ENCODE peak calls at places on chromosomes 2 and 18, in five cellular contexts. P, W, T, L and F are unnamed samples.

GRCh38 chr2:29601872-29602271 is 319.5 kb downstream of the ALK start:
- DNase-seq in P (no peak), T (no peak), L (peak), W (no peak), F (no peak)

GRCh38 chr2:34252111-34252510 is 653.0 kb upstream of the FAM98A start:
- DNase-seq in W (no peak), T (no peak), L (no peak), P (no peak), F (no peak)

GRCh38 chr2:6602471-6602870 is 263.2 kb downstream of the CMPK2 start:
- DNase-seq in T (no peak), W (no peak), P (no peak), L (peak), F (peak)

GRCh38 chr2:62293490-62294212 is 97.7 kb downstream of the B3GNT2 start:
- DNase-seq in L (no peak), T (peak), W (peak), P (no peak), F (peak)

GRCh38 chr18:36195427-36196122 is 8.3 kb downstream of the MOCOS start:
- DNase-seq in L (no peak), P (no peak), W (no peak), T (no peak), F (no peak)

GRCh38 chr2:192749606-192750200 is 555.0 kb upstream of the TMEFF2 start:
- DNase-seq in W (no peak), L (no peak), P (peak), T (no peak), F (peak)

GRCh38 chr2:29309090-29310054 is 194.2 kb downstream of the CLIP4 start:
- DNase-seq in L (peak), T (peak), P (peak), W (no peak), F (peak)

GRCh38 chr18:75251466-75251865 is 40.9 kb downstream of the TSHZ1 start:
- DNase-seq in W (no peak), T (no peak), L (no peak), P (no peak), F (no peak)

GRCh38 chr2:240401781-240402551 is 33.5 kb upstream of the GPC1 start:
- DNase-seq in T (peak), L (no peak), W (peak), P (no peak), F (no peak)

GRCh38 chr18:77967791-77968190 is 718.1 kb downstream of the GALR1 start:
- DNase-seq in P (no peak), T (no peak), L (no peak), W (no peak), F (no peak)

GRCh38 chr2:135948642-135949355 is 36.6 kb downstream of the DARS1 start:
- DNase-seq in W (no peak), P (no peak), T (no peak), L (peak), F (peak)

GRCh38 chr18:29147944-29148343 is 971.0 kb upstream of the CDH2 start:
- DNase-seq in L (peak), T (no peak), P (peak), W (no peak), F (peak)

GRCh38 chr2:24635181-24635580 is 144.1 kb downstream of the NCOA1 start:
- DNase-seq in P (no peak), T (no peak), L (peak), W (no peak), F (no peak)

GRCh38 chr2:18129348-18129747 is 250.9 kb downstream of the KCNS3 start:
- DNase-seq in L (no peak), P (no peak), W (no peak), T (no peak), F (no peak)

GRCh38 chr2:66169076-66169475 is 265.8 kb upstream of the MEIS1 start:
- DNase-seq in T (no peak), P (no peak), L (no peak), W (no peak), F (no peak)

GRCh38 chr2:155368934-155369333 is 670.4 kb downstream of the KCNJ3 start:
- DNase-seq in W (no peak), T (no peak), L (peak), P (peak), F (peak)

GRCh38 chr2:11482473-11483031 is 16.6 kb upstream of the E2F6 start:
- DNase-seq in W (no peak), T (no peak), L (no peak), P (no peak), F (no peak)

GRCh38 chr2:13481201-13481600 is 764.5 kb downstream of the TRIB2 start:
- DNase-seq in P (peak), T (no peak), W (no peak), L (no peak), F (peak)

GRCh38 chr2:10242998-10243925 is 59.4 kb upstream of the HPCAL1 start:
- DNase-seq in L (no peak), W (peak), T (no peak), P (peak), F (no peak)

GRCh38 chr2:96541326-96541725 is 4.8 kb downstream of the ARID5A start:
- DNase-seq in L (peak), W (no peak), P (no peak), T (no peak), F (peak)

DNA sequence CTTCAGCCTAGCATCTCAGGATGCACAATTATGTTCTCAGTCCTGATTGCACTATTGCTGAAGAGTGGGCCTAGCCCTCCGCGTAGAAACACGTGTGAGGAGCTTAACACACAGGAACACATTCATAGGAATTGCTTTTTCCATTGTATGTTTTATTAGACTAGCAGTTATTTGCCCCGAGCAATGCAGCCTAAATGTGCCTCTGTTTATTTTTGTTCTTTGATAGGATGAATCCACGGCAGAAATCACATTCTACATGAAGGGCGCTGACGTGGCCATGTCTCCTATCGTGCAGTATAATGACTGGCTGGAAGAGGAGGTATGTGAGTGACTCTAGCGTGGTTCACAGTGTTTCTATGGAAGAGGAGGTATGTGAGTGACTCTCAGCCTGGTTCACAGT is 65.9 kb upstream of the NFATC1 start:
- DNase-seq in W (no peak), T (no peak), P (no peak), L (no peak), F (no peak)
- H3K4me3 ChIP-seq in W (no peak), T (no peak), P (no peak), L (no peak), F (no peak)

GRCh38 chr2:203016716-203017115 is 2.0 kb downstream of the NBEAL1 start:
- DNase-seq in T (no peak), L (no peak), W (no peak), P (no peak), F (no peak)
- H3K4me3 ChIP-seq in T (peak), L (peak), W (peak), P (peak), F (peak)

GRCh38 chr2:233120459-233120858 is 60.3 kb downstream of the INPP5D start:
- DNase-seq in W (no peak), P (no peak), T (no peak), L (no peak), F (no peak)

GRCh38 chr2:233117811-233118480 is 57.8 kb downstream of the INPP5D start:
- DNase-seq in L (no peak), T (no peak), P (no peak), W (no peak), F (no peak)

GRCh38 chr2:233118601-233119000 is 58.5 kb downstream of the INPP5D start:
- DNase-seq in W (no peak), P (no peak), T (no peak), L (no peak), F (no peak)

GRCh38 chr2:233119123-233119522 is 59.0 kb downstream of the INPP5D start:
- DNase-seq in P (no peak), T (no peak), W (no peak), L (no peak), F (no peak)

DNA sequence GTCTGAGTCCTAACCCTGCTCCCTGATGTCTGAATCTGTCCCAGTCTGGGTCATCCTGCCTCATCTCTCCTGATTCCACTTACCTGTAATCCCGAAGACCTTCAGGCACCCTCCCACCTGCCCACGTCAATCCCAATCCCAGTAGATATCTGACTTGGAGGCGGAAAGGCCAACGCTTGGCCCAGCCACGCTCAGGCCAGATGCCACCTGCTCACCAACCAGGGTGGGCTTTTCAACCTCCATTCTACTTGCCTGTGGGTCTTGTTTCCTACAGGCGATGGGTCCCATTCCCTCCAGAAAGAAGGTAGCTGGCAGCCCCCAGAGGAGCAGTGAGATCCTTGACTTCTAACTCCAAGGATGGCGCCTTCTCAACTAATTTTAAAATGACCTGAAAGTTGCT is 59.7 kb downstream of the INPP5D start:
- DNase-seq in P (no peak), T (no peak), W (no peak), L (no peak), F (no peak)
- H3K4me3 ChIP-seq in P (no peak), T (no peak), W (no peak), L (no peak), F (no peak)

DNA sequence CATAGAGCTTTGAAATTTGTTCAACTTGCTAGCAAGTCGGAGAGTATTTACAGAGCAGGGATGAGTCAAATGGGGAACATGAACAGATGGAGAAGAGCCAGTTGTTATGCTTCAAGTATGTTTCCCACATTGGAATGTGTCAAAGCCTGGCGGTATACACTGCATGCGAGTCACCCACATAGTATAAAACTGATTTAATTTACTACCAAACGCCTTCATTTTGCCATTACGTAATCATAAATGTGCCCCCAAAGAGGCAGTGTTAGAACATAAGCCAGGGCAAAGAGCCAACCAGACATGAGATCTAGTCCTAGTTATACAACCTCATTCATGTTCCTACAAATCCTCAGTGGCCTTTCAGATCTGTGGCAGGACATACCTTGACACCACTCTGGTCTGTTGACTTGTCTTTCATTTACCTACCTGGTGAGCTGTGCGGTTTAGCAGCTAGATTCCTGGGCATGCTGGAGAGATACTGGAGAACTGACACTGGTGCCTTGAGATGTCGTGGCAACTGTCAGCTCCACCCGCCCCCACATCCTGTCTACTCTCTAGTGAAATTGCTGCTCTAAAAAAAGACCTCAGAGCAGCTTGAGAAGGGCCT is 21.7 kb upstream of the NRP2 start:
- DNase-seq in P (peak), T (no peak), L (peak), W (no peak), F (peak)
- H3K4me3 ChIP-seq in P (no peak), T (no peak), L (no peak), W (no peak), F (no peak)

GRCh38 chr2:74679615-74680014 is 25.6 kb downstream of the SEMA4F start:
- DNase-seq in L (no peak), W (no peak), T (no peak), P (no peak), F (no peak)
- H3K4me3 ChIP-seq in L (no peak), W (no peak), T (no peak), P (no peak), F (no peak)

GRCh38 chr18:55387139-55387984 is 200.6 kb downstream of the TCF4 start:
- DNase-seq in W (no peak), T (no peak), L (no peak), P (no peak), F (no peak)
- H3K4me3 ChIP-seq in W (no peak), T (no peak), L (no peak), P (no peak), F (no peak)

GRCh38 chr2:86778957-86779356 is 11.8 kb downstream of the CD8A start:
- DNase-seq in L (no peak), T (no peak), W (no peak), P (no peak), F (no peak)
- H3K4me3 ChIP-seq in L (no peak), T (no peak), W (no peak), P (no peak), F (no peak)

DNA sequence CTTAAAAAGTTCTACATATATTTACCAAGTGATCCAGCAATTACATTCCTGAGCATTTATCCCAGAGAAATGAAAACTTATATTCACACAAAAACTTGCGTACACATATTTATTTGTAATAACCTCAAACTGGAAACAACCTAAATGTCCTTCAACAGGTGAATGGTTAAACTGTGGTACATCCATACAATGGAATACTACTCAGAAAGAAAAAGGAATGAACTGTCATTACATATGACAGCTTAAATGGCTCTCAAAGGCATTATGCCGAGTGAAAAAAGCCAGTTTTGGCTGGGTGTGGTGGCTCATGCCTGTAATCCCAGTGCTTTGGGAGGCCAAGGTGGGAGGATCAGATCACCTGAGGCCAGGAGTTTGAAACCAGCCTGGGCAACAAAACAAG is 79.1 kb upstream of the DYNC1I2 start:
- DNase-seq in P (no peak), L (no peak), W (no peak), T (no peak), F (no peak)
- H3K4me3 ChIP-seq in P (no peak), L (no peak), W (no peak), T (no peak), F (no peak)

GRCh38 chr2:73018188-73018825 is 53.2 kb downstream of the SFXN5 start:
- DNase-seq in W (no peak), L (peak), P (no peak), T (no peak), F (peak)
- H3K4me3 ChIP-seq in W (no peak), L (no peak), P (no peak), T (no peak), F (no peak)